ENCODE peak calls at places on chromosome 6, in nine cellular contexts. One of them, this sample, is unnamed.

GRCh38 chr6:18076231-18076630 is 46.2 kb downstream of the NHLRC1 start:
- DNase-seq in activated T-cell treated with anti-CD3 and anti-CD28 coated beads for 48 hours: no peak
- DNase-seq in iPS DF 19.7: no peak
- DNase-seq in dorsolateral prefrontal cortex: no peak
- DNase-seq in ascending aorta: no peak
- DNase-seq in A549: no peak
- DNase-seq in NAMALWA: no peak
- DNase-seq in EL: no peak
- DNase-seq in endothelial cell: no peak
- DNase-seq in this sample: no peak

GRCh38 chr6:167898673-167899311 is 72.1 kb downstream of the AFDN start:
- DNase-seq in activated T-cell treated with anti-CD3 and anti-CD28 coated beads for 48 hours: no peak
- DNase-seq in iPS DF 19.7: no peak
- DNase-seq in dorsolateral prefrontal cortex: no peak
- DNase-seq in ascending aorta: no peak
- DNase-seq in A549: peak
- DNase-seq in NAMALWA: peak
- DNase-seq in EL: peak
- DNase-seq in endothelial cell: no peak
- DNase-seq in this sample: peak

GRCh38 chr6:69232506-69233194 is 564.2 kb downstream of the LMBRD1 start:
- DNase-seq in activated T-cell treated with anti-CD3 and anti-CD28 coated beads for 48 hours: peak
- DNase-seq in iPS DF 19.7: peak
- DNase-seq in dorsolateral prefrontal cortex: peak
- DNase-seq in ascending aorta: peak
- DNase-seq in A549: peak
- DNase-seq in NAMALWA: peak
- DNase-seq in EL: peak
- DNase-seq in endothelial cell: peak
- DNase-seq in this sample: peak

GRCh38 chr6:138965971-138966370 is 22.1 kb downstream of the REPS1 start:
- DNase-seq in activated T-cell treated with anti-CD3 and anti-CD28 coated beads for 48 hours: no peak
- DNase-seq in iPS DF 19.7: no peak
- DNase-seq in dorsolateral prefrontal cortex: no peak
- DNase-seq in ascending aorta: no peak
- DNase-seq in A549: no peak
- DNase-seq in NAMALWA: no peak
- DNase-seq in EL: no peak
- DNase-seq in endothelial cell: no peak
- DNase-seq in this sample: no peak

GRCh38 chr6:39035689-39036088 is 12.9 kb upstream of the GLP1R start:
- DNase-seq in activated T-cell treated with anti-CD3 and anti-CD28 coated beads for 48 hours: no peak
- DNase-seq in iPS DF 19.7: no peak
- DNase-seq in dorsolateral prefrontal cortex: no peak
- DNase-seq in ascending aorta: no peak
- DNase-seq in A549: no peak
- DNase-seq in NAMALWA: no peak
- DNase-seq in EL: no peak
- DNase-seq in endothelial cell: no peak
- DNase-seq in this sample: no peak

GRCh38 chr6:149026530-149026942 is 279.7 kb downstream of the UST start:
- DNase-seq in activated T-cell treated with anti-CD3 and anti-CD28 coated beads for 48 hours: no peak
- DNase-seq in iPS DF 19.7: peak
- DNase-seq in dorsolateral prefrontal cortex: no peak
- DNase-seq in ascending aorta: no peak
- DNase-seq in A549: no peak
- DNase-seq in NAMALWA: peak
- DNase-seq in EL: peak
- DNase-seq in endothelial cell: peak
- DNase-seq in this sample: peak

GRCh38 chr6:72422126-72422680 is 199.7 kb upstream of the KCNQ5 start:
- DNase-seq in activated T-cell treated with anti-CD3 and anti-CD28 coated beads for 48 hours: no peak
- DNase-seq in iPS DF 19.7: no peak
- DNase-seq in dorsolateral prefrontal cortex: no peak
- DNase-seq in ascending aorta: no peak
- DNase-seq in A549: no peak
- DNase-seq in NAMALWA: no peak
- DNase-seq in EL: peak
- DNase-seq in endothelial cell: no peak
- DNase-seq in this sample: no peak

GRCh38 chr6:49939993-49940498 is 23.9 kb downstream of the DEFB114 start:
- DNase-seq in activated T-cell treated with anti-CD3 and anti-CD28 coated beads for 48 hours: no peak
- DNase-seq in iPS DF 19.7: no peak
- DNase-seq in dorsolateral prefrontal cortex: no peak
- DNase-seq in ascending aorta: no peak
- DNase-seq in A549: no peak
- DNase-seq in NAMALWA: no peak
- DNase-seq in EL: no peak
- DNase-seq in endothelial cell: no peak
- DNase-seq in this sample: no peak

GRCh38 chr6:53795702-53796450 is 1.1 kb downstream of the LRRC1 start:
- DNase-seq in activated T-cell treated with anti-CD3 and anti-CD28 coated beads for 48 hours: no peak
- DNase-seq in iPS DF 19.7: no peak
- DNase-seq in dorsolateral prefrontal cortex: peak
- DNase-seq in ascending aorta: peak
- DNase-seq in A549: no peak
- DNase-seq in NAMALWA: no peak
- DNase-seq in EL: peak
- DNase-seq in endothelial cell: peak
- DNase-seq in this sample: peak

GRCh38 chr6:1560281-1561058 is 49.2 kb upstream of the FOXC1 start:
- DNase-seq in activated T-cell treated with anti-CD3 and anti-CD28 coated beads for 48 hours: no peak
- DNase-seq in iPS DF 19.7: no peak
- DNase-seq in dorsolateral prefrontal cortex: no peak
- DNase-seq in ascending aorta: no peak
- DNase-seq in A549: no peak
- DNase-seq in NAMALWA: no peak
- DNase-seq in EL: no peak
- DNase-seq in endothelial cell: no peak
- DNase-seq in this sample: no peak

GRCh38 chr6:12535915-12536314 is 180.7 kb upstream of the PHACTR1 start:
- DNase-seq in activated T-cell treated with anti-CD3 and anti-CD28 coated beads for 48 hours: no peak
- DNase-seq in iPS DF 19.7: no peak
- DNase-seq in dorsolateral prefrontal cortex: no peak
- DNase-seq in ascending aorta: no peak
- DNase-seq in A549: no peak
- DNase-seq in NAMALWA: no peak
- DNase-seq in EL: no peak
- DNase-seq in endothelial cell: no peak
- DNase-seq in this sample: no peak

GRCh38 chr6:107656883-107657282 is 167.0 kb downstream of the SOBP start:
- DNase-seq in activated T-cell treated with anti-CD3 and anti-CD28 coated beads for 48 hours: no peak
- DNase-seq in iPS DF 19.7: no peak
- DNase-seq in dorsolateral prefrontal cortex: no peak
- DNase-seq in ascending aorta: no peak
- DNase-seq in A549: no peak
- DNase-seq in NAMALWA: peak
- DNase-seq in EL: no peak
- DNase-seq in endothelial cell: no peak
- DNase-seq in this sample: no peak

GRCh38 chr6:26468829-26469228 is 11.1 kb downstream of the BTN2A1 start:
- DNase-seq in activated T-cell treated with anti-CD3 and anti-CD28 coated beads for 48 hours: no peak
- DNase-seq in iPS DF 19.7: no peak
- DNase-seq in dorsolateral prefrontal cortex: no peak
- DNase-seq in ascending aorta: no peak
- DNase-seq in A549: no peak
- DNase-seq in NAMALWA: no peak
- DNase-seq in EL: no peak
- DNase-seq in endothelial cell: no peak
- DNase-seq in this sample: no peak

GRCh38 chr6:123972600-123973294 is 169.1 kb downstream of the NKAIN2 start:
- DNase-seq in activated T-cell treated with anti-CD3 and anti-CD28 coated beads for 48 hours: no peak
- DNase-seq in iPS DF 19.7: no peak
- DNase-seq in dorsolateral prefrontal cortex: no peak
- DNase-seq in ascending aorta: no peak
- DNase-seq in A549: no peak
- DNase-seq in NAMALWA: no peak
- DNase-seq in EL: no peak
- DNase-seq in endothelial cell: no peak
- DNase-seq in this sample: no peak

GRCh38 chr6:21079468-21080048 is 514.0 kb upstream of the SOX4 start:
- DNase-seq in activated T-cell treated with anti-CD3 and anti-CD28 coated beads for 48 hours: no peak
- DNase-seq in iPS DF 19.7: no peak
- DNase-seq in dorsolateral prefrontal cortex: no peak
- DNase-seq in ascending aorta: no peak
- DNase-seq in A549: no peak
- DNase-seq in NAMALWA: no peak
- DNase-seq in EL: peak
- DNase-seq in endothelial cell: no peak
- DNase-seq in this sample: no peak

GRCh38 chr6:155306958-155307357 is 7.3 kb downstream of the TFB1M start:
- DNase-seq in activated T-cell treated with anti-CD3 and anti-CD28 coated beads for 48 hours: no peak
- DNase-seq in iPS DF 19.7: no peak
- DNase-seq in dorsolateral prefrontal cortex: no peak
- DNase-seq in ascending aorta: no peak
- DNase-seq in A549: no peak
- DNase-seq in NAMALWA: no peak
- DNase-seq in EL: no peak
- DNase-seq in endothelial cell: no peak
- DNase-seq in this sample: no peak

GRCh38 chr6:15280023-15280422 is 34.2 kb downstream of the JARID2 start:
- DNase-seq in activated T-cell treated with anti-CD3 and anti-CD28 coated beads for 48 hours: no peak
- DNase-seq in iPS DF 19.7: no peak
- DNase-seq in dorsolateral prefrontal cortex: no peak
- DNase-seq in ascending aorta: no peak
- DNase-seq in A549: no peak
- DNase-seq in NAMALWA: no peak
- DNase-seq in EL: no peak
- DNase-seq in endothelial cell: no peak
- DNase-seq in this sample: no peak

GRCh38 chr6:75830959-75831885 is 82.2 kb downstream of the MYO6 start:
- DNase-seq in activated T-cell treated with anti-CD3 and anti-CD28 coated beads for 48 hours: no peak
- DNase-seq in iPS DF 19.7: no peak
- DNase-seq in dorsolateral prefrontal cortex: no peak
- DNase-seq in ascending aorta: no peak
- DNase-seq in A549: no peak
- DNase-seq in NAMALWA: no peak
- DNase-seq in EL: peak
- DNase-seq in endothelial cell: no peak
- DNase-seq in this sample: no peak

GRCh38 chr6:14059791-14060436 is 57.7 kb upstream of the CD83 start:
- DNase-seq in activated T-cell treated with anti-CD3 and anti-CD28 coated beads for 48 hours: no peak
- DNase-seq in iPS DF 19.7: no peak
- DNase-seq in dorsolateral prefrontal cortex: no peak
- DNase-seq in ascending aorta: no peak
- DNase-seq in A549: no peak
- DNase-seq in NAMALWA: no peak
- DNase-seq in EL: peak
- DNase-seq in endothelial cell: no peak
- DNase-seq in this sample: no peak

GRCh38 chr6:65126667-65127066 is 580.4 kb downstream of the EYS start:
- DNase-seq in activated T-cell treated with anti-CD3 and anti-CD28 coated beads for 48 hours: no peak
- DNase-seq in iPS DF 19.7: no peak
- DNase-seq in dorsolateral prefrontal cortex: no peak
- DNase-seq in ascending aorta: no peak
- DNase-seq in A549: no peak
- DNase-seq in NAMALWA: no peak
- DNase-seq in EL: no peak
- DNase-seq in endothelial cell: no peak
- DNase-seq in this sample: no peak

GRCh38 chr6:141103246-141103645 is 1029.5 kb upstream of the GJE1 start:
- DNase-seq in activated T-cell treated with anti-CD3 and anti-CD28 coated beads for 48 hours: no peak
- DNase-seq in iPS DF 19.7: no peak
- DNase-seq in dorsolateral prefrontal cortex: no peak
- DNase-seq in ascending aorta: no peak
- DNase-seq in A549: no peak
- DNase-seq in NAMALWA: no peak
- DNase-seq in EL: peak
- DNase-seq in endothelial cell: no peak
- DNase-seq in this sample: no peak

GRCh38 chr6:128208851-128209580 is 308.2 kb upstream of the THEMIS start:
- DNase-seq in activated T-cell treated with anti-CD3 and anti-CD28 coated beads for 48 hours: no peak
- DNase-seq in iPS DF 19.7: no peak
- DNase-seq in dorsolateral prefrontal cortex: no peak
- DNase-seq in ascending aorta: no peak
- DNase-seq in A549: no peak
- DNase-seq in NAMALWA: no peak
- DNase-seq in EL: peak
- DNase-seq in endothelial cell: no peak
- DNase-seq in this sample: no peak

GRCh38 chr6:43774776-43775583 is 5.0 kb downstream of the VEGFA start:
- DNase-seq in activated T-cell treated with anti-CD3 and anti-CD28 coated beads for 48 hours: peak
- DNase-seq in iPS DF 19.7: no peak
- DNase-seq in dorsolateral prefrontal cortex: peak
- DNase-seq in ascending aorta: peak
- DNase-seq in A549: peak
- DNase-seq in NAMALWA: peak
- DNase-seq in EL: peak
- DNase-seq in endothelial cell: peak
- DNase-seq in this sample: peak

GRCh38 chr6:116564296-116564695 is 7.0 kb upstream of the RWDD1 start:
- DNase-seq in activated T-cell treated with anti-CD3 and anti-CD28 coated beads for 48 hours: no peak
- DNase-seq in iPS DF 19.7: no peak
- DNase-seq in dorsolateral prefrontal cortex: no peak
- DNase-seq in ascending aorta: no peak
- DNase-seq in A549: no peak
- DNase-seq in NAMALWA: no peak
- DNase-seq in EL: peak
- DNase-seq in endothelial cell: no peak
- DNase-seq in this sample: no peak

GRCh38 chr6:150016324-150017185 is 8.8 kb downstream of the RAET1L start:
- DNase-seq in activated T-cell treated with anti-CD3 and anti-CD28 coated beads for 48 hours: no peak
- DNase-seq in iPS DF 19.7: no peak
- DNase-seq in dorsolateral prefrontal cortex: no peak
- DNase-seq in ascending aorta: peak
- DNase-seq in A549: peak
- DNase-seq in NAMALWA: peak
- DNase-seq in EL: peak
- DNase-seq in endothelial cell: peak
- DNase-seq in this sample: peak

GRCh38 chr6:139644821-139645220 is 270.4 kb upstream of the CITED2 start:
- DNase-seq in activated T-cell treated with anti-CD3 and anti-CD28 coated beads for 48 hours: no peak
- DNase-seq in iPS DF 19.7: no peak
- DNase-seq in dorsolateral prefrontal cortex: no peak
- DNase-seq in ascending aorta: no peak
- DNase-seq in A549: no peak
- DNase-seq in NAMALWA: no peak
- DNase-seq in EL: peak
- DNase-seq in endothelial cell: no peak
- DNase-seq in this sample: no peak

GRCh38 chr6:36241728-36242127 is 28.1 kb upstream of the PNPLA1 start:
- DNase-seq in activated T-cell treated with anti-CD3 and anti-CD28 coated beads for 48 hours: no peak
- DNase-seq in iPS DF 19.7: no peak
- DNase-seq in dorsolateral prefrontal cortex: peak
- DNase-seq in ascending aorta: peak
- DNase-seq in A549: no peak
- DNase-seq in NAMALWA: peak
- DNase-seq in EL: no peak
- DNase-seq in endothelial cell: no peak
- DNase-seq in this sample: no peak

GRCh38 chr6:3759656-3760245 is 8.2 kb upstream of the PXDC1 start:
- DNase-seq in activated T-cell treated with anti-CD3 and anti-CD28 coated beads for 48 hours: no peak
- DNase-seq in iPS DF 19.7: no peak
- DNase-seq in dorsolateral prefrontal cortex: no peak
- DNase-seq in ascending aorta: peak
- DNase-seq in A549: no peak
- DNase-seq in NAMALWA: no peak
- DNase-seq in EL: peak
- DNase-seq in endothelial cell: no peak
- DNase-seq in this sample: no peak

GRCh38 chr6:136788069-136788902 is 4.0 kb downstream of the MAP3K5 start:
- DNase-seq in activated T-cell treated with anti-CD3 and anti-CD28 coated beads for 48 hours: no peak
- DNase-seq in iPS DF 19.7: no peak
- DNase-seq in dorsolateral prefrontal cortex: no peak
- DNase-seq in ascending aorta: no peak
- DNase-seq in A549: no peak
- DNase-seq in NAMALWA: peak
- DNase-seq in EL: peak
- DNase-seq in endothelial cell: no peak
- DNase-seq in this sample: peak

This sample was measured in HAP-1.